ENCODE peak calls at places on chromosomes 11 and 22, in nine cellular contexts. L is posterior vena cava, J is GM12891, Q is NCI-H1105, R is AG04450, I is left ventricle myocardium inferior, O is HCEC 1CT, Z is DMS153, W is neuronal stem cell. F is an unnamed sample.

GRCh38 chr11:70048279-70049024 is 29.7 kb upstream of the ANO1 start:
- DNase-seq in L (no peak), J (no peak), Q (no peak), R (no peak), I (no peak), O (no peak), Z (no peak), W (peak), F (no peak)

GRCh38 chr11:27672836-27673464 is 27.3 kb downstream of the BDNF start:
- DNase-seq in L (no peak), J (no peak), Q (peak), R (no peak), I (no peak), O (peak), Z (no peak), W (no peak), F (no peak)

GRCh38 chr11:64747961-64748715 is 4.2 kb upstream of the RASGRP2 start:
- DNase-seq in L (no peak), J (no peak), Q (no peak), R (peak), I (peak), O (peak), Z (no peak), W (no peak), F (no peak)

GRCh38 chr11:68099474-68100405 is 21.4 kb downstream of the CHKA start:
- DNase-seq in L (no peak), J (no peak), Q (no peak), R (no peak), I (no peak), O (no peak), Z (peak), W (no peak), F (no peak)

GRCh38 chr11:13116491-13116890 is 107.4 kb downstream of the RASSF10 start:
- DNase-seq in L (no peak), J (no peak), Q (no peak), R (no peak), I (no peak), O (no peak), Z (no peak), W (no peak), F (no peak)

GRCh38 chr11:131668867-131669780 is 298.7 kb downstream of the NTM start:
- DNase-seq in L (peak), J (peak), Q (peak), R (no peak), I (no peak), O (peak), Z (no peak), W (peak), F (peak)

GRCh38 chr11:12792590-12792989 is 118.4 kb downstream of the TEAD1 start:
- DNase-seq in L (no peak), J (no peak), Q (no peak), R (no peak), I (no peak), O (peak), Z (no peak), W (no peak), F (no peak)

GRCh38 chr11:119180729-119181676 is 4.3 kb upstream of the NHERF4 start:
- DNase-seq in L (no peak), J (no peak), Q (no peak), R (no peak), I (no peak), O (no peak), Z (no peak), W (no peak), F (no peak)

GRCh38 chr22:48444320-48445112 is 1383.2 kb downstream of the BRD1 start:
- DNase-seq in L (peak), J (peak), Q (no peak), R (no peak), I (no peak), O (no peak), Z (no peak), W (no peak), F (no peak)

GRCh38 chr11:123549901-123550619 is 104.4 kb downstream of the SCN3B start:
- DNase-seq in L (no peak), J (no peak), Q (no peak), R (no peak), I (no peak), O (no peak), Z (no peak), W (no peak), F (no peak)

GRCh38 chr22:46815896-46816721 is 53.7 kb downstream of the TBC1D22A start:
- DNase-seq in L (peak), J (no peak), Q (no peak), R (no peak), I (no peak), O (peak), Z (no peak), W (no peak), F (no peak)

GRCh38 chr11:45252134-45252856 is 33.8 kb downstream of the SYT13 start:
- DNase-seq in L (no peak), J (peak), Q (no peak), R (no peak), I (peak), O (peak), Z (no peak), W (peak), F (peak)

GRCh38 chr11:121530257-121530656 is 77.5 kb upstream of the SORL1-AS1 start:
- DNase-seq in L (no peak), J (no peak), Q (no peak), R (no peak), I (no peak), O (no peak), Z (no peak), W (no peak), F (no peak)

GRCh38 chr22:23164091-23164490 is 16.2 kb upstream of the BCR start:
- DNase-seq in L (no peak), J (no peak), Q (no peak), R (no peak), I (no peak), O (no peak), Z (no peak), W (no peak), F (no peak)

GRCh38 chr22:20298803-20299735 is 20.8 kb downstream of the DGCR6L start:
- DNase-seq in L (peak), J (peak), Q (peak), R (peak), I (peak), O (peak), Z (peak), W (peak), F (peak)

GRCh38 chr11:60878245-60879101 is 11.1 kb downstream of the ZP1 start:
- DNase-seq in L (no peak), J (no peak), Q (no peak), R (no peak), I (no peak), O (no peak), Z (no peak), W (no peak), F (no peak)

GRCh38 chr22:48901324-48901723 is 926.3 kb downstream of the BRD1 start:
- DNase-seq in L (peak), J (no peak), Q (no peak), R (no peak), I (no peak), O (no peak), Z (no peak), W (no peak), F (no peak)

GRCh38 chr22:44861245-44861644 is 108.9 kb downstream of the ARHGAP8 start:
- DNase-seq in L (no peak), J (no peak), Q (no peak), R (no peak), I (no peak), O (no peak), Z (no peak), W (no peak), F (no peak)

GRCh38 chr22:40487663-40488249 is 117.4 kb downstream of the SGSM3 start:
- DNase-seq in L (no peak), J (no peak), Q (no peak), R (no peak), I (no peak), O (peak), Z (peak), W (no peak), F (no peak)

GRCh38 chr22:42613869-42614268 is 814 bp downstream of the POLDIP3 start:
- DNase-seq in L (no peak), J (no peak), Q (no peak), R (no peak), I (no peak), O (peak), Z (no peak), W (no peak), F (no peak)

GRCh38 chr11:125542709-125543108 is 26.6 kb upstream of the EI24 start:
- DNase-seq in L (no peak), J (no peak), Q (no peak), R (no peak), I (no peak), O (no peak), Z (no peak), W (no peak), F (no peak)

GRCh38 chr11:4095509-4096230 is 1.1 kb downstream of the RRM1 start:
- DNase-seq in L (no peak), J (no peak), Q (no peak), R (no peak), I (no peak), O (peak), Z (no peak), W (no peak), F (no peak)

GRCh38 chr11:125784678-125785077 is 3.2 kb upstream of the PATE3 start:
- DNase-seq in L (no peak), J (no peak), Q (no peak), R (no peak), I (no peak), O (no peak), Z (no peak), W (no peak), F (no peak)

GRCh38 chr11:96105197-96105895 is 181.4 kb upstream of the MTMR2 start:
- DNase-seq in L (no peak), J (no peak), Q (no peak), R (no peak), I (no peak), O (no peak), Z (no peak), W (no peak), F (no peak)

GRCh38 chr11:1400168-1401000 is 10.7 kb downstream of the BRSK2 start:
- DNase-seq in L (no peak), J (no peak), Q (no peak), R (no peak), I (no peak), O (no peak), Z (no peak), W (no peak), F (no peak)

GRCh38 chr11:64271339-64272132 is 12.9 kb downstream of the BAD start:
- DNase-seq in L (peak), J (peak), Q (peak), R (peak), I (peak), O (peak), Z (peak), W (peak), F (peak)

GRCh38 chr11:61114913-61115312 is 12.6 kb downstream of the CD5 start:
- DNase-seq in L (no peak), J (no peak), Q (no peak), R (no peak), I (no peak), O (no peak), Z (no peak), W (no peak), F (no peak)

GRCh38 chr11:4581443-4581842 is at the start of gene OR52I2:
- DNase-seq in L (no peak), J (no peak), Q (no peak), R (no peak), I (no peak), O (no peak), Z (no peak), W (no peak), F (no peak)

GRCh38 chr22:26848244-26848920 is 191.0 kb downstream of the MIAT start:
- DNase-seq in L (no peak), J (no peak), Q (no peak), R (no peak), I (no peak), O (no peak), Z (peak), W (no peak), F (no peak)

GRCh38 chr11:88174627-88175003 is 628 bp downstream of the RAB38 start:
- DNase-seq in L (peak), J (no peak), Q (peak), R (peak), I (peak), O (peak), Z (no peak), W (peak), F (no peak)

GRCh38 chr11:128964463-128964930 is 21.8 kb upstream of the TP53AIP1 start:
- DNase-seq in L (no peak), J (no peak), Q (no peak), R (no peak), I (no peak), O (no peak), Z (no peak), W (no peak), F (no peak)

GRCh38 chr11:126281245-126281644 is 1.6 kb upstream of the TIRAP start:
- DNase-seq in L (no peak), J (no peak), Q (no peak), R (no peak), I (no peak), O (no peak), Z (no peak), W (no peak), F (no peak)

GRCh38 chr11:121733858-121734257 is 281.1 kb upstream of the SORL1-AS1 start:
- DNase-seq in L (no peak), J (no peak), Q (no peak), R (no peak), I (no peak), O (no peak), Z (no peak), W (no peak), F (no peak)

GRCh38 chr11:126547161-126547560 is 191.7 kb downstream of the ST3GAL4 start:
- DNase-seq in L (no peak), J (no peak), Q (no peak), R (peak), I (no peak), O (peak), Z (no peak), W (no peak), F (no peak)

GRCh38 chr11:36151933-36152580 is 137.2 kb downstream of the COMMD9 start:
- DNase-seq in L (no peak), J (no peak), Q (no peak), R (no peak), I (no peak), O (no peak), Z (no peak), W (no peak), F (no peak)

F was measured in NT2/D1.